ENCODE peak calls at places on chromosomes 1 and 21, in eight cellular contexts. K, Z, E, M, R, A, T and O are unnamed samples.

GRCh38 chr1:225347123-225347683 is 80.6 kb downstream of the LBR start:
- DNase-seq in E (no peak), Z (no peak), M (no peak), R (no peak), K (no peak), T (no peak), A (no peak), O (no peak)

GRCh38 chr1:51671527-51672325 is 54.8 kb downstream of the OSBPL9 start:
- DNase-seq in M (peak), A (no peak), K (no peak), Z (no peak), E (no peak), T (no peak), R (no peak), O (no peak)

GRCh38 chr1:184533915-184534314 is 147.1 kb downstream of the C1orf21 start:
- DNase-seq in A (no peak), T (no peak), K (no peak), Z (no peak), E (no peak), M (no peak), R (no peak), O (no peak)

GRCh38 chr1:43206721-43207228 is 34.6 kb downstream of the CFAP57 start:
- DNase-seq in K (no peak), T (no peak), Z (no peak), E (peak), A (peak), M (peak), R (no peak), O (peak)

GRCh38 chr1:165355977-165356811 is at the start of gene LMX1A:
- DNase-seq in R (peak), T (no peak), Z (no peak), K (no peak), E (no peak), M (no peak), A (no peak), O (peak)

GRCh38 chr1:214670098-214670497 is 67.1 kb downstream of the CENPF start:
- DNase-seq in M (peak), A (peak), E (no peak), R (peak), Z (no peak), K (no peak), T (no peak), O (peak)

GRCh38 chr1:235017719-235018118 is 110.9 kb downstream of the TOMM20 start:
- DNase-seq in R (no peak), K (no peak), M (no peak), Z (no peak), E (no peak), A (no peak), T (no peak), O (no peak)

GRCh38 chr1:31667065-31667785 is 22.5 kb upstream of the PEF1 start:
- DNase-seq in A (no peak), M (no peak), R (no peak), K (no peak), Z (no peak), T (no peak), E (no peak), O (no peak)

GRCh38 chr1:163673756-163674155 is 352.0 kb downstream of the NUF2 start:
- DNase-seq in R (no peak), T (no peak), K (no peak), A (no peak), M (peak), E (no peak), Z (no peak), O (peak)

GRCh38 chr1:27992271-27992670 is 32.5 kb downstream of the XKR8 start:
- DNase-seq in R (no peak), M (no peak), Z (no peak), T (no peak), K (no peak), E (no peak), A (no peak), O (no peak)

GRCh38 chr1:151408891-151409290 is 9.5 kb downstream of the PSMB4 start:
- DNase-seq in M (no peak), A (no peak), R (no peak), Z (no peak), T (no peak), E (no peak), K (no peak), O (no peak)

GRCh38 chr1:200877839-200878551 is 5.2 kb downstream of the GPR25 start:
- DNase-seq in K (no peak), E (no peak), M (no peak), A (no peak), Z (no peak), T (no peak), R (no peak), O (no peak)

GRCh38 chr1:91884459-91885290 is 1.3 kb downstream of the TGFBR3 start:
- DNase-seq in M (no peak), K (peak), A (no peak), Z (no peak), R (peak), T (no peak), E (peak), O (peak)

GRCh38 chr1:178664278-178664677 is 60.8 kb upstream of the RALGPS2 start:
- DNase-seq in M (no peak), R (no peak), A (no peak), E (no peak), Z (no peak), T (no peak), K (no peak), O (no peak)

GRCh38 chr1:227562037-227562436 is 1.3 kb upstream of the ZNF678 start:
- DNase-seq in M (no peak), K (no peak), T (no peak), Z (no peak), R (no peak), E (no peak), A (no peak), O (no peak)

GRCh38 chr1:150558761-150559626 is 9.8 kb downstream of the ADAMTSL4 start:
- DNase-seq in A (no peak), T (no peak), E (no peak), M (no peak), Z (no peak), R (no peak), K (no peak), O (no peak)

GRCh38 chr21:25735895-25736597 is 1.3 kb downstream of the GABPA start:
- DNase-seq in R (no peak), T (no peak), K (peak), M (peak), Z (no peak), A (no peak), E (peak), O (peak)

GRCh38 chr1:18363436-18363835 is 117.3 kb upstream of the KLHDC7A start:
- DNase-seq in T (no peak), Z (no peak), R (no peak), E (no peak), K (no peak), M (no peak), A (no peak), O (no peak)

GRCh38 chr21:29953072-29953471 is 13.3 kb upstream of the GRIK1 start:
- DNase-seq in A (no peak), R (no peak), K (no peak), Z (no peak), M (no peak), E (no peak), T (no peak), O (no peak)

GRCh38 chr1:112508242-112509004 is at the start of gene WNT2B:
- DNase-seq in T (no peak), Z (no peak), K (no peak), E (peak), R (no peak), A (no peak), M (no peak), O (peak)

GRCh38 chr1:70436617-70437236 is 25.7 kb downstream of the CTH start:
- DNase-seq in Z (no peak), M (peak), R (no peak), K (no peak), A (no peak), E (no peak), T (no peak), O (no peak)